ENCODE peak calls at places on chromosomes 16 and 17, in eight cellular contexts. H is GM23338, P is HL-60, V is sigmoid colon, F is prostate gland, O is transverse colon, I is breast epithelium, B is upper lobe of left lung. Z is an unnamed sample.

GRCh38 chr16:57042157-57043111 is 49.9 kb upstream of the CPNE2 start:
- DNase-seq in H (no peak), P (peak), V (no peak), F (no peak), O (peak), I (no peak), B (no peak), Z (no peak)

GRCh38 chr17:64148699-64149098 is 18.8 kb upstream of the ERN1 start:
- DNase-seq in H (peak), P (no peak), V (no peak), F (no peak), O (no peak), I (no peak), B (no peak), Z (no peak)

GRCh38 chr16:24989417-24989978 is 25.7 kb downstream of the ARHGAP17 start:
- DNase-seq in H (no peak), P (no peak), V (no peak), F (no peak), O (no peak), I (no peak), B (no peak), Z (no peak)

GRCh38 chr17:13584701-13585080 is 17.0 kb downstream of the HS3ST3A1 start:
- DNase-seq in H (no peak), P (no peak), V (no peak), F (no peak), O (no peak), I (no peak), B (no peak), Z (no peak)

GRCh38 chr17:45143767-45144198 is 4.5 kb upstream of the HEXIM1 start:
- DNase-seq in H (peak), P (no peak), V (peak), F (peak), O (peak), I (peak), B (peak), Z (peak)

GRCh38 chr17:77772899-77773358 is 185.6 kb upstream of the TNRC6C start:
- DNase-seq in H (peak), P (no peak), V (no peak), F (no peak), O (no peak), I (no peak), B (no peak), Z (no peak)

GRCh38 chr17:1485748-1486376 is 6.6 kb downstream of the MYO1C start:
- DNase-seq in H (peak), P (no peak), V (peak), F (no peak), O (peak), I (peak), B (peak), Z (no peak)

GRCh38 chr16:78142784-78143183 is 43.3 kb downstream of the WWOX start:
- DNase-seq in H (no peak), P (no peak), V (no peak), F (no peak), O (no peak), I (no peak), B (no peak), Z (no peak)

GRCh38 chr17:82419471-82419995 is 1.1 kb upstream of the OGFOD3 start:
- DNase-seq in H (no peak), P (no peak), V (no peak), F (no peak), O (no peak), I (no peak), B (no peak), Z (no peak)

GRCh38 chr17:45246861-45247428 is 14.9 kb downstream of the SPATA32 start:
- DNase-seq in H (peak), P (no peak), V (no peak), F (no peak), O (no peak), I (no peak), B (peak), Z (no peak)

GRCh38 chr16:49338867-49339266 is 34.7 kb upstream of the C16orf78 start:
- DNase-seq in H (no peak), P (no peak), V (no peak), F (no peak), O (no peak), I (no peak), B (no peak), Z (peak)

GRCh38 chr17:39563476-39563875 is 44.2 kb downstream of the NEUROD2 start:
- DNase-seq in H (peak), P (no peak), V (no peak), F (no peak), O (no peak), I (no peak), B (no peak), Z (no peak)

GRCh38 chr16:68592466-68593337 is 52.4 kb upstream of the CDH3 start:
- DNase-seq in H (peak), P (peak), V (no peak), F (no peak), O (no peak), I (no peak), B (no peak), Z (no peak)

GRCh38 chr17:4710693-4711634 is 532 bp downstream of the ARRB2 start:
- DNase-seq in H (no peak), P (no peak), V (no peak), F (no peak), O (peak), I (no peak), B (no peak), Z (no peak)

GRCh38 chr17:10756604-10757003 is 26.8 kb upstream of the TMEM220 start:
- DNase-seq in H (no peak), P (no peak), V (no peak), F (no peak), O (no peak), I (no peak), B (no peak), Z (no peak)

GRCh38 chr16:87240211-87241134 is 76.7 kb downstream of the C16orf95 start:
- DNase-seq in H (no peak), P (no peak), V (no peak), F (no peak), O (no peak), I (no peak), B (no peak), Z (no peak)

GRCh38 chr17:56809820-56810179 is 23.9 kb downstream of the C17orf67 start:
- DNase-seq in H (no peak), P (no peak), V (no peak), F (no peak), O (no peak), I (no peak), B (no peak), Z (no peak)

GRCh38 chr17:2792541-2793169 is 3.6 kb upstream of the RAP1GAP2 start:
- DNase-seq in H (no peak), P (no peak), V (no peak), F (no peak), O (no peak), I (no peak), B (no peak), Z (no peak)

GRCh38 chr16:59905628-59906027 is 1171.5 kb upstream of the GOT2 start:
- DNase-seq in H (no peak), P (no peak), V (no peak), F (no peak), O (no peak), I (no peak), B (no peak), Z (no peak)

GRCh38 chr16:27644165-27644564 is 94.2 kb downstream of the KATNIP start:
- DNase-seq in H (no peak), P (no peak), V (no peak), F (no peak), O (no peak), I (no peak), B (no peak), Z (no peak)

GRCh38 chr17:42407289-42407836 is 15.7 kb downstream of the CAVIN1 start:
- DNase-seq in H (peak), P (no peak), V (peak), F (peak), O (peak), I (peak), B (no peak), Z (no peak)

GRCh38 chr16:84040206-84040822 is 2.3 kb downstream of the SLC38A8 start:
- DNase-seq in H (no peak), P (no peak), V (no peak), F (no peak), O (no peak), I (no peak), B (no peak), Z (no peak)

GRCh38 chr17:27944546-27945332 is 51.6 kb upstream of the LYRM9 start:
- DNase-seq in H (peak), P (no peak), V (no peak), F (no peak), O (no peak), I (no peak), B (no peak), Z (no peak)

GRCh38 chr17:76383645-76384221 is 676 bp upstream of the SPHK1 start:
- DNase-seq in H (peak), P (no peak), V (no peak), F (peak), O (peak), I (peak), B (no peak), Z (no peak)

GRCh38 chr17:9768381-9768934 is 22.9 kb downstream of the DHRS7C start:
- DNase-seq in H (peak), P (no peak), V (no peak), F (no peak), O (no peak), I (no peak), B (no peak), Z (no peak)

GRCh38 chr16:16042076-16042475 is 92.7 kb downstream of the ABCC1 start:
- DNase-seq in H (no peak), P (no peak), V (no peak), F (peak), O (no peak), I (no peak), B (no peak), Z (no peak)

GRCh38 chr17:76408037-76408849 is 23.8 kb downstream of the SPHK1 start:
- DNase-seq in H (peak), P (no peak), V (no peak), F (peak), O (peak), I (peak), B (no peak), Z (no peak)

GRCh38 chr16:889586-889985 is 81.2 kb downstream of the LMF1 start:
- DNase-seq in H (no peak), P (no peak), V (no peak), F (no peak), O (no peak), I (no peak), B (peak), Z (no peak)

GRCh38 chr16:320206-320605 is 32.3 kb downstream of the AXIN1 start:
- DNase-seq in H (no peak), P (no peak), V (no peak), F (no peak), O (no peak), I (no peak), B (no peak), Z (no peak)

GRCh38 chr17:8861482-8862181 is 5.8 kb downstream of the PIK3R6 start:
- DNase-seq in H (no peak), P (no peak), V (no peak), F (no peak), O (no peak), I (no peak), B (no peak), Z (no peak)

DNA sequence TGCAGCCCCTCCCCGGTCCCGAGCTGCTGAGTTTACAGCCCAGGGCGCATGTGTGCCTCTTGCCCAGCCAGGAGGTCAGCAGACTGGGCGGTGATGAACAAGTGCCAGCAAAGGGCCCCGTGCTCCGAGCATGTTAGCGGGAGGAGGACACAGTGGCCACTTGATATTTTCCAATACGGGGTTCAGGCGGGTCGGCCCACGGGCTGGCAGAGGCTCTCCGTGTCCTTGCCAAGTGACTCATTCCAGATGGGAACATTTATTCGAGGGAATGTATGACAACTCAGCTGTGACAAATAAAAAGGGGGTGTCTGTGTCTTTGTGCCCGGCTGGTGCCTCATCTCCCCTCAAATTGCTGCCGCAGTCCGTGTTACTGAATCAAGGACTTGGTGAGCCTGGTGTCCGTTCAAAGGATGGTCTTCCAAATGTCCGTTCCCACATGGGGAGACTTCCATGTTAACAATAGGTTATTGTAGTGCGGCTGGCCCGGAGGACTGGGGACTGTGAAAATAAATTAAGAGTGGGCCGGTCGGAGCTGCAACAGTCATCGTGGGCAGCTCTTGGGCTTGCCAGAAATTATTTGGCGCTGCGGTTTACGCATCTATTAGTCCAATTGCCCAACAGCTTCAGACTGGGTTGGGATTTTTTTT is 173.9 kb upstream of the CIBAR2 start:
- DNase-seq in H (no peak), P (no peak), V (peak), F (peak), O (no peak), I (peak), B (peak), Z (no peak)
- TF ChIP-seq POLR2AphosphoS5 in H (no peak), P (no peak), V (peak), F (peak), O (peak), I (peak), B (peak), Z (peak)

GRCh38 chr16:55236655-55237054 is 87.3 kb upstream of the IRX6 start:
- DNase-seq in H (no peak), P (no peak), V (no peak), F (no peak), O (no peak), I (no peak), B (no peak), Z (peak)
- TF ChIP-seq POLR2AphosphoS5 in H (no peak), P (no peak), V (no peak), F (no peak), O (no peak), I (no peak), B (no peak), Z (no peak)

DNA sequence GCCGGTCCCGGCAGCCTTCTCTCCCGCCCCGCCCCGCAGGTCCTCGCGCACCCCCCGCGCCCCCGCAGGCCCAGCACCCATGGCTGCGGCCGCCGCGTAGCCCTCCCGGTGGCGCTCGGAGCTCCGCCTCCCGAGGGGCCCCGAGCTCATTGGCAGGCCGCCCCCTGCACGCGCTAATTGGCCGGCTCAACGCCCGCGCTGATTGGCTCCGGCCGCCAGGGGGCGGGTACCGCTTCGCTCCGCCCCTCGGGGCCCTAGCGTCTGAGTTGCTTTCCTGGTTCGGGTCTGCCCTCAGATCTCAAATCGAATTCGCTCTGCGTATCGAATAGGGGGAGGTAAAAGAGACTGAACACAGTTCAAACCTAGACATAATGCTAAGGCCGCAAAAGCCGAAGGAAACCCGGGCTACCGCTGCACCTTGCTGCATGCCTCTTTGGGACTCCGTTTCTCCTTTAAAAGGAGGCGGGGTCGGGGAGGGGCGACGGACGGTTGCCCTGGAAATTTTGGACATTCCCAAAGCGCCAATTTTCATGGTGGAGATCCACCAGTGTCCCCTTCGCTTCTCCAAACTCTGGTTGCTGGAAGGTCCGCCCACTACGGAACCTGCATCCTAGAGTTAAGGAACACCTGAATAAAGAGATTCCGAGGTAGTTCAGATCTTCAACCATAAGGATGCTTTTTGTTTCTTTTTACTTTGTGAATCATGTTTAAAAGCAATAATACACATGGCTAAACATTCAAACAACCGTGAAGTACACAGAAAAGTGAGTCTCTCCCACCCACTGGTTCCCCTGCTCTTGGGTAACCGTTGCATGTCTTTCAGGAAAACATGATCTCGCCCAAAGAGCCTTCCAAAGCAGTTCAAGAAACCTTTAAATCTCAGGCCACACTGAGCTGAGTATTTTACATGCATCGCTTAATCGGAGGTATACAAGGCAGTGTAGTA is at the start of gene DEXI:
- DNase-seq in H (peak), P (peak), V (peak), F (peak), O (peak), I (peak), B (peak), Z (no peak)
- TF ChIP-seq POLR2AphosphoS5 in H (peak), P (peak), V (peak), F (peak), O (peak), I (peak), B (peak), Z (peak)

GRCh38 chr16:46689492-46690280 is at the start of gene ORC6:
- DNase-seq in H (peak), P (peak), V (peak), F (peak), O (peak), I (peak), B (peak), Z (no peak)
- TF ChIP-seq POLR2AphosphoS5 in H (peak), P (peak), V (no peak), F (peak), O (peak), I (no peak), B (no peak), Z (no peak)

GRCh38 chr16:3713587-3714242 is 3.6 kb downstream of the TRAP1 start:
- DNase-seq in H (no peak), P (no peak), V (no peak), F (no peak), O (no peak), I (no peak), B (no peak), Z (no peak)
- TF ChIP-seq POLR2AphosphoS5 in H (no peak), P (no peak), V (no peak), F (no peak), O (no peak), I (no peak), B (no peak), Z (no peak)

GRCh38 chr16:2869502-2870064 is 11.6 kb upstream of the PRSS22 start:
- DNase-seq in H (no peak), P (no peak), V (no peak), F (no peak), O (no peak), I (no peak), B (no peak), Z (no peak)

GRCh38 chr16:2879854-2880508 is 3.0 kb upstream of the FLYWCH2 start:
- DNase-seq in H (no peak), P (no peak), V (no peak), F (no peak), O (no peak), I (no peak), B (no peak), Z (no peak)

GRCh38 chr16:2871926-2872325 is 11.1 kb upstream of the FLYWCH2 start:
- DNase-seq in H (no peak), P (no peak), V (no peak), F (no peak), O (no peak), I (no peak), B (no peak), Z (no peak)

GRCh38 chr16:2874032-2874431 is 9.0 kb upstream of the FLYWCH2 start:
- DNase-seq in H (no peak), P (no peak), V (no peak), F (no peak), O (no peak), I (no peak), B (no peak), Z (no peak)

GRCh38 chr16:2874584-2875362 is 8.2 kb upstream of the FLYWCH2 start:
- DNase-seq in H (peak), P (peak), V (peak), F (peak), O (peak), I (peak), B (peak), Z (no peak)
- TF ChIP-seq POLR2AphosphoS5 in H (peak), P (no peak), V (no peak), F (peak), O (peak), I (peak), B (no peak), Z (peak)

GRCh38 chr16:30186782-30187555 is 3.6 kb downstream of the CORO1A start:
- DNase-seq in H (peak), P (peak), V (peak), F (peak), O (peak), I (peak), B (peak), Z (no peak)
- TF ChIP-seq POLR2AphosphoS5 in H (peak), P (peak), V (no peak), F (no peak), O (peak), I (no peak), B (peak), Z (no peak)